ENCODE peak calls at places on chromosomes 4 and X, in ten cellular contexts. Q is activated B cell treated with CpG ODN at 0.5 μM for 24 hours, P is K562, D is left ventricle myocardium inferior, T is right lobe of liver, V is astrocyte of the cerebellum, S is dorsolateral prefrontal cortex, X is osteoblast, G is OCI-LY7, Y is PC-3. R is an unnamed sample.

GRCh38 chrX:148538582-148538981 is 38.2 kb downstream of the AFF2 start:
- DNase-seq in S (no peak), T (no peak), X (no peak), Q (no peak), G (no peak), V (no peak), P (no peak), D (no peak), Y (no peak), R (no peak)

GRCh38 chr4:128068927-128069326 is 7.8 kb downstream of the LARP1B start:
- DNase-seq in P (peak; percentile 45), D (no peak), Q (no peak), X (no peak), G (peak; percentile 22), T (no peak), Y (peak; percentile 53), S (no peak), V (no peak), R (no peak)

GRCh38 chr4:151432654-151433053 is 23.7 kb downstream of the FHIP1A start:
- DNase-seq in Q (no peak), V (no peak), T (no peak), S (no peak), D (no peak), G (no peak), Y (no peak), P (no peak), X (no peak), R (no peak)

GRCh38 chr4:22315643-22316042 is 200.2 kb downstream of the ADGRA3 start:
- DNase-seq in G (no peak), Y (peak; percentile 7), X (peak; percentile 18), P (no peak), D (no peak), Q (no peak), S (no peak), T (no peak), V (no peak), R (no peak)

GRCh38 chrX:106281383-106281782 is 113.3 kb downstream of the PWWP3B start:
- DNase-seq in X (no peak), S (no peak), Q (no peak), V (no peak), G (no peak), P (no peak), T (no peak), D (no peak), Y (no peak), R (no peak)

GRCh38 chrX:102840871-102841705 is 96.0 kb upstream of the RAB40AL start:
- DNase-seq in T (no peak), D (no peak), X (no peak), P (peak; percentile 71), Q (no peak), V (no peak), Y (peak; percentile 80), G (no peak), S (no peak), R (no peak)

GRCh38 chr4:1579834-1580686 is 104.1 kb downstream of the FAM53A start:
- DNase-seq in P (peak; percentile 94), G (peak; percentile 91), Q (peak; percentile 89), X (peak; percentile 99), S (peak; percentile 21), V (no peak), D (peak; percentile 91), Y (peak; percentile 88), T (peak; percentile 94), R (peak; percentile 93)

GRCh38 chrX:74369666-74370065 is 51.6 kb upstream of the SLC16A2 start:
- DNase-seq in G (no peak), Y (no peak), T (no peak), V (no peak), Q (no peak), D (no peak), X (no peak), S (no peak), P (no peak), R (no peak)

GRCh38 chr4:6986067-6986780 is 56.9 kb upstream of the TADA2B start:
- DNase-seq in D (peak; percentile 42), S (peak; percentile 55), Q (no peak), G (no peak), P (peak; percentile 63), X (peak; percentile 90), T (peak; percentile 58), Y (peak; percentile 25), V (peak; percentile 81), R (no peak)

GRCh38 chr4:74522251-74522991 is 77.5 kb downstream of the AREG start:
- DNase-seq in Y (no peak), S (no peak), P (no peak), D (no peak), Q (no peak), T (no peak), G (no peak), V (no peak), X (no peak), R (no peak)

GRCh38 chrX:101230636-101231035 is 11.1 kb downstream of the DRP2 start:
- DNase-seq in G (no peak), Q (no peak), P (no peak), D (no peak), X (no peak), Y (peak; percentile 17), S (no peak), T (no peak), V (no peak), R (no peak)

GRCh38 chr4:106614446-106614845 is 245.9 kb upstream of the GIMD1 start:
- DNase-seq in Y (peak; percentile 2), V (no peak), G (no peak), D (no peak), X (peak; percentile 63), P (no peak), T (no peak), Q (no peak), S (no peak), R (no peak)

GRCh38 chrX:1486749-1487361 is 34.1 kb upstream of the ASMTL start:
- DNase-seq in S (no peak), G (no peak), V (no peak), D (peak; percentile 59), Q (no peak), Y (no peak), P (no peak), T (peak; percentile 60), X (no peak), R (peak; percentile 71)

GRCh38 chr4:10212400-10212799 is 95.8 kb upstream of the WDR1 start:
- DNase-seq in Q (no peak), T (no peak), Y (no peak), S (no peak), G (no peak), P (no peak), X (no peak), D (no peak), V (no peak), R (no peak)

GRCh38 chr4:155944516-155944915 is 9.2 kb downstream of the CTSO start:
- DNase-seq in S (no peak), T (no peak), P (no peak), Y (no peak), X (no peak), Q (no peak), G (no peak), V (no peak), D (no peak), R (no peak)

GRCh38 chr4:140152760-140153418 is 1.1 kb downstream of the MAML3 start:
- DNase-seq in S (peak; percentile 61), Q (peak; percentile 49), X (peak; percentile 80), D (peak; percentile 58), P (peak; percentile 24), Y (peak; percentile 32), V (no peak), G (peak; percentile 38), T (peak; percentile 71), R (peak; percentile 85)

GRCh38 chr4:140152015-140152703 is 1.8 kb downstream of the MAML3 start:
- DNase-seq in P (peak; percentile 60), S (peak; percentile 23), Y (peak; percentile 57), T (peak; percentile 86), Q (peak; percentile 63), V (no peak), X (peak; percentile 86), G (peak; percentile 77), D (peak; percentile 68), R (peak; percentile 82)

GRCh38 chr4:140150886-140151699 is 2.9 kb downstream of the MAML3 start:
- DNase-seq in Y (peak; percentile 86), S (peak; percentile 17), X (peak; percentile 94), Q (peak; percentile 53), T (peak; percentile 92), V (peak; percentile 90), P (peak; percentile 75), D (peak; percentile 89), G (peak; percentile 83), R (peak; percentile 93)

GRCh38 chr4:140150636-140150885 is 3.4 kb downstream of the MAML3 start:
- DNase-seq in D (no peak), Q (no peak), V (no peak), Y (no peak), P (peak; percentile 70), T (no peak), X (peak; percentile 93), S (peak; percentile 67), G (no peak), R (no peak)

GRCh38 chr4:140151700-140152014 is 2.3 kb downstream of the MAML3 start:
- DNase-seq in Q (no peak), Y (peak; percentile 81), X (peak; percentile 93), D (peak; percentile 78), V (peak; percentile 83), T (peak; percentile 86), P (peak; percentile 80), G (peak; percentile 82), S (peak; percentile 52), R (peak; percentile 89)
- TF ChIP-seq CTCF in Q (no peak), Y (no peak), X (no peak), D (no peak), V (no peak), T (no peak), P (no peak), G (no peak), S (no peak), R (no peak)

GRCh38 chr4:23920716-23921446 is 31.0 kb upstream of the PPARGC1A start:
- DNase-seq in D (no peak), V (no peak), T (no peak), S (no peak), Q (no peak), P (no peak), Y (no peak), X (no peak), G (no peak), R (no peak)
- TF ChIP-seq CTCF in D (no peak), V (no peak), T (no peak), S (no peak), Q (no peak), P (no peak), Y (no peak), X (no peak), G (no peak), R (no peak)

GRCh38 chr4:4880492-4880891 is 21.0 kb downstream of the MSX1 start:
- DNase-seq in Y (peak; percentile 29), G (peak; percentile 9), P (no peak), X (no peak), Q (no peak), D (no peak), S (no peak), V (no peak), T (no peak), R (no peak)
- TF ChIP-seq CTCF in Y (peak; percentile 55), G (peak; percentile 79), P (peak; percentile 36), X (peak; percentile 52), Q (no peak), D (peak; percentile 47), S (no peak), V (peak; percentile 51), T (peak; percentile 26), R (no peak)

DNA sequence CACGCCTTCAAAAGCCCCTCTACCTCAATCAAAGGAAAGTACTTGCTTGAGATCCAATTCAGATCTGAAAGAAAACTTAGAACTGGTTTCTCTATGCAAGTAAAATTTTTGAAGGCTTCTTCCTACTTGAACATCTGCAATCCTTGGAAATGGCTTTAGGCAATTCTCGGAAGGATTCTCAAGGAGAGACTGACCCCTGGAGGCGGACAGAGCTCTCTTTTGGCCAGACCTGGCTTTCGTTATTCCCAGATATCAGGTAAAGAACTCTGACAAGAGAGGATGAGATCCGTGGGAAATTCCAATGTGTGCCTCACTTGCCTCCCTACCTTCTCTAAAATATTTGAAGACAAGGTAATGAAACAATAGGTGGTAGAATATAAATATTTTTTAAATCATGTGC is 670.3 kb upstream of the FAM241A start:
- DNase-seq in X (no peak), Y (peak; percentile 52), G (no peak), T (no peak), V (peak; percentile 53), S (peak; percentile 32), P (peak; percentile 0), D (no peak), Q (no peak), R (no peak)
- TF ChIP-seq CTCF in X (peak; percentile 65), Y (peak; percentile 60), G (peak; percentile 42), T (no peak), V (peak; percentile 75), S (peak; percentile 63), P (no peak), D (peak; percentile 68), Q (no peak), R (no peak)

R was measured in coronary artery.